ENCODE peak calls at places on chromosomes 4 and X, in five cellular contexts. L is omental fat pad; J is B cell; F is activated T-helper 9 cell treated with anti-CD3 and anti-CD28 coated beads, Interleukin-2, amount 50 U/mL, for 16 hours; C is fibroblast of pulmonary artery. X is an unnamed sample.

GRCh38 chrX:43000121-43000520 is 222.2 kb upstream of the PPP1R2C start:
- DNase-seq in L (no peak), J (no peak), F (no peak), C (no peak), X (no peak)

GRCh38 chrX:129984196-129984962 is 1.9 kb downstream of the BCORL1 start:
- DNase-seq in L (no peak), J (peak), F (peak), C (no peak), X (peak)

GRCh38 chrX:137297167-137297566 is 263.4 kb upstream of the GPR101 start:
- DNase-seq in L (no peak), J (no peak), F (no peak), C (no peak), X (no peak)

GRCh38 chrX:7316887-7317286 is 168.9 kb upstream of the PUDP start:
- DNase-seq in L (no peak), J (no peak), F (no peak), C (no peak), X (no peak)

GRCh38 chr4:101594588-101594987 is 195.9 kb upstream of the BANK1 start:
- DNase-seq in L (no peak), J (no peak), F (no peak), C (no peak), X (no peak)

GRCh38 chrX:13927175-13927574 is 102.5 kb downstream of the GEMIN8 start:
- DNase-seq in L (no peak), J (no peak), F (no peak), C (no peak), X (no peak)

GRCh38 chr4:98996056-98996941 is 778 bp downstream of the METAP1 start:
- DNase-seq in L (no peak), J (no peak), F (no peak), C (peak), X (no peak)

GRCh38 chrX:18252644-18253359 is 32.1 kb upstream of the BEND2 start:
- DNase-seq in L (no peak), J (no peak), F (no peak), C (peak), X (no peak)

GRCh38 chr4:88335092-88335665 is 43.5 kb upstream of the HERC6 start:
- DNase-seq in L (no peak), J (no peak), F (no peak), C (no peak), X (no peak)

GRCh38 chr4:41177016-41177415 is 37.3 kb downstream of the APBB2 start:
- DNase-seq in L (no peak), J (no peak), F (no peak), C (peak), X (no peak)

GRCh38 chr4:48337726-48338125 is 3.6 kb upstream of the SLAIN2 start:
- DNase-seq in L (no peak), J (no peak), F (no peak), C (no peak), X (no peak)

GRCh38 chr4:137226900-137227299 is 305.4 kb downstream of the PCDH18 start:
- DNase-seq in L (no peak), J (no peak), F (no peak), C (peak), X (no peak)

GRCh38 chrX:110851780-110852179 is 56.2 kb upstream of the CHRDL1 start:
- DNase-seq in L (no peak), J (no peak), F (no peak), C (no peak), X (no peak)

GRCh38 chr4:88623097-88623496 is 30.8 kb downstream of the HERC3 start:
- DNase-seq in L (no peak), J (no peak), F (no peak), C (peak), X (no peak)

GRCh38 chrX:155056877-155057792 is 13.8 kb downstream of the CMC4 start:
- DNase-seq in L (no peak), J (peak), F (peak), C (peak), X (no peak)

X was measured in ascending aorta.